ENCODE peak calls at places on chromosome 21, in eight cellular contexts. Y is AG04450, Q is fibroblast of lung, V is Karpas-422, W is GM12865, T is transverse colon, I is neuronal stem cell, S is heart left ventricle. E is an unnamed sample.

GRCh38 chr21:26844258-26845065 is 747 bp downstream of the ADAMTS1 start:
- DNase-seq in Y (no peak), Q (peak; percentile 56), V (no peak), W (no peak), T (no peak), I (peak; percentile 44), S (peak; percentile 73), E (peak; percentile 84)

GRCh38 chr21:43362306-43362927 is 64.5 kb downstream of the SIK1 start:
- DNase-seq in Y (peak; percentile 45), Q (peak; percentile 71), V (peak; percentile 85), W (peak; percentile 91), T (peak; percentile 77), I (no peak), S (peak; percentile 88), E (peak; percentile 86)

GRCh38 chr21:43966946-43967512 is 45.1 kb upstream of the TRAPPC10 start:
- DNase-seq in Y (no peak), Q (no peak), V (no peak), W (no peak), T (no peak), I (no peak), S (no peak), E (no peak)

GRCh38 chr21:26449161-26449560 is 123.9 kb downstream of the CYYR1 start:
- DNase-seq in Y (peak; percentile 3), Q (peak; percentile 69), V (no peak), W (no peak), T (no peak), I (no peak), S (no peak), E (no peak)

GRCh38 chr21:32585970-32586369 is 647 bp upstream of the TCP10L start:
- DNase-seq in Y (no peak), Q (no peak), V (no peak), W (no peak), T (no peak), I (no peak), S (no peak), E (no peak)

GRCh38 chr21:29943885-29944284 is 4.1 kb upstream of the GRIK1 start:
- DNase-seq in Y (no peak), Q (no peak), V (no peak), W (peak; percentile 4), T (no peak), I (no peak), S (no peak), E (no peak)

GRCh38 chr21:25191141-25191540 is 416.1 kb downstream of the MRPL39 start:
- DNase-seq in Y (no peak), Q (peak; percentile 16), V (no peak), W (peak; percentile 73), T (no peak), I (no peak), S (no peak), E (no peak)

GRCh38 chr21:36852864-36853263 is 113.6 kb downstream of the HLCS start:
- DNase-seq in Y (no peak), Q (no peak), V (no peak), W (no peak), T (no peak), I (no peak), S (no peak), E (no peak)

GRCh38 chr21:36917487-36918158 is 48.8 kb downstream of the HLCS start:
- DNase-seq in Y (peak; percentile 32), Q (peak; percentile 60), V (no peak), W (peak; percentile 8), T (no peak), I (peak; percentile 30), S (no peak), E (no peak)

GRCh38 chr21:32772281-32773047 is 909 bp upstream of the PAXBP1 start:
- DNase-seq in Y (no peak), Q (peak; percentile 53), V (peak; percentile 50), W (peak; percentile 63), T (peak; percentile 60), I (peak; percentile 17), S (no peak), E (no peak)

GRCh38 chr21:46455575-46456385 is 2.9 kb upstream of the DIP2A start:
- DNase-seq in Y (no peak), Q (peak; percentile 85), V (no peak), W (no peak), T (peak; percentile 26), I (no peak), S (peak; percentile 67), E (peak; percentile 54)

DNA sequence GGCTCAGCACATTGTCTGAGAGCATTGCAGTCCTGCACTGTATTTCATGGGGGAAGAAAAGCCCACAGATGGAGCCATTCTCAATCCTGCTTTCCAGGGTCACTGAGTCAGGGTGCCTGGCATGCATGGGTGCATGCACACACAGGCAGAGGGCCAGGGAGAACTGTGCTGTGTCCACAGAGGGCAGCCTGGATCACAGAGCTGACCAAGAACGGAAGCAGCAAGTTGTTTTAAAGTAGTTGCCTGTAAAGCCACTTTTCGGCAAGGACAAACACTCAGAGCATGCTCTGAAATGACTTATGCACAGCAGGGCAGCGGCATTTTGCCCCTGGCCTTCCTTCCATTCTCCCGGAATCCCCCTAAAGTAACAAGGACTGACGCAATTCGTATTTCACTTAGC is 3.6 kb downstream of the ERG start:
- DNase-seq in Y (no peak), Q (peak; percentile 58), V (no peak), W (no peak), T (no peak), I (no peak), S (no peak), E (no peak)
- H3K4me3 ChIP-seq in Y (no peak overlapping the region), Q (no peak overlapping the region), V (no peak overlapping the region), W (no peak overlapping the region), T (no peak overlapping the region), I (no peak overlapping the region), S (peak overlapping the region; percentile 28), E (peak overlapping the region; percentile 7)

DNA sequence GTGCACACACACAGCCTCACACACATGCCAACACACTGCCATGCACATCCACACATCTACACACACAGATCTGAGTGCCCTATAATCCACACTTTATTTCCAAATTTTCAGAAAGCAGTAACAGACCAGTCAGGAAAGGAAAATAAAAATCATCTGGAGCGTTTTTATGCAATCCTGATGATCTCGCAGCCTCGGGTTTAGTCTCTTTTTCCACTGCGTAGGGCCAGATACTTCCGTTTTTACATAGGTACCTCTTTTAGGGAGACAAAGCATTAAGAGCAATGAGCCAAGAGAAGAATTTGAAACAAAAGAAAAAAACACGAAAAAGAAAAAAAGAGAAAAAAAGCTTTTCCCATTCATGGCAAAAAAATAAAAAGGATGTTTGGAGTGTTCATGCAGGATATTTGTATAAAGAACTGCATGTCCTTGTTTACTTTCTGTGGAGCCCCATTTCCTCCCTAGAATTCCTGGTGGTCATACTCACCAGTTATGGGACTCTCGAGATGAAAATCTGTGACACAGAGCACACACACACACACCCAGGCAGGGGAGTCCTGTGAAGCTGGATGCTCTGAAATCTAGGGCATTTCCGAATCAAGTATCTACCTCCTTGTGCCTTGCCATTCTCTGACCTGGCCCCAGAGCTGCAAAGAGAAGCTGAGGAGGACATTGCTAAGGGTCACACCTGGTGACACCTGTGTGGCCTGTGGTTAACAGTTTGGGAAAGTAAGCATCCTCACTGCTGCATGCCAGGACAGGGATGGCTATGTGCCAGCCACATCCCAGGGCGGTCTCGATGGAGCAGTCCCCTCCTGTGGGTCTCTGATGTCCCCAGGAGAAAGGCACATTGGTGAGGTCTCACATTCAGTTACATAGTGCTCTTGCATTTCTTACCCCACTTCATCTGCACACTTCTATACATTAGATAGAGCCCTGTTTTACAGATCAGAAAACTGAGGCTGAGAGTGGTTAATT is 83.6 kb downstream of the RUNX1 start:
- DNase-seq in Y (peak; percentile 34), Q (peak; percentile 77), V (no peak), W (no peak), T (no peak), I (no peak), S (no peak), E (no peak)
- H3K4me3 ChIP-seq in Y (peak overlapping the region; percentile 12), Q (no peak overlapping the region), V (no peak overlapping the region), W (no peak overlapping the region), T (no peak overlapping the region), I (peak overlapping the region; percentile 59), S (no peak overlapping the region), E (no peak overlapping the region)

GRCh38 chr21:39453571-39454179 is 1.9 kb downstream of the SH3BGR start:
- DNase-seq in Y (no peak), Q (no peak), V (no peak), W (no peak), T (no peak), I (no peak), S (no peak), E (no peak)

GRCh38 chr21:39452207-39452964 is 616 bp downstream of the SH3BGR start:
- DNase-seq in Y (no peak), Q (peak; percentile 60), V (no peak), W (no peak), T (no peak), I (no peak), S (no peak), E (no peak)

GRCh38 chr21:39454949-39455668 is 3.3 kb downstream of the SH3BGR start:
- DNase-seq in Y (no peak), Q (no peak), V (no peak), W (no peak), T (no peak), I (no peak), S (peak; percentile 50), E (no peak)

GRCh38 chr21:39452965-39453332 is 1.2 kb downstream of the SH3BGR start:
- DNase-seq in Y (no peak), Q (no peak), V (no peak), W (no peak), T (no peak), I (no peak), S (peak; percentile 35), E (no peak)

DNA sequence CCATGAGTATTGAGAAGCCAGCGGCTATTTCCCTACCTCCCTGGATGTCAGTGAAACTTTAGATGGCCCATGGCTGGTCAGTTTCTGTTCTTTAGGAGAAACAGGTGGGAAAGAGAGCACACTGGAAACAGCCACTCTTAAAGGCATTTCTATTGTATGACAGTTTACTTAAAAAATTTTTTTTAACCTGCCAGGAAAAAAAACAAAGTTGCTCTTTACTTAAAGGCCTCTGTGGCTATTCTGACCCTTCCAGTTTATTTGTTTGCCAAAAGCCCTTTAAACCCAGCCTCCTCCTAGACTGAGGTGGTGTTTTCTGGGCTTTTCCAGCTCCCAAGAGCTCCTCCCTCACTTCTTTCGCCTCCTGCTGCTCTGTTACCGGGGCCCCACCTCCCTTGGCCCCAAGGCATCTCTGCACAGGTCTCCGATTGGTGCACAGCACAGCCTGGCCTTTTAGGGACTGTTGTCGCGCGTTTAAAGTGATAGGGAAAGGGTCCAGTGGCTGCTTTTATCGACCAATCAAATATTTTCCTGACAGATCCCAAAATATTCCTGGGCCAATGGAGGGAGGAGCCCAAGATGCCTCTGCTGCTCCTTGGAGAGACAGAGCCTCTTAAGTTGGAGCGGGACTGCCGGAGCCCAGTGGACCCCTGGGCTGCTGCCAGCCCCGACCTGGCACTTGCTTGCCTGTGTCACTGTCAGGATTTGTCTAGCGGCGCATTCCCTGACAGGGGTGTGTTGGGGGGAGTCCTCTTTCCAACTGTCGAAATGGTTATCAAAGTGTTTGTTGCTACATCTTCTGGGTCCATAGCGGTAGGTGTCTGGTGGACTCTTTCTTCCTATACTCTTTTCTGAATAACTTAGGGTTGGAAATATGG is at the start of gene SH3BGR:
- DNase-seq in Y (no peak), Q (peak; percentile 17), V (no peak), W (no peak), T (no peak), I (no peak), S (peak; percentile 88), E (peak; percentile 70)
- H3K4me3 ChIP-seq in Y (no peak within 1 kb of the TSS), Q (peak within 1 kb of the TSS; percentile 32), V (no peak within 1 kb of the TSS), W (no peak within 1 kb of the TSS), T (no peak within 1 kb of the TSS), I (no peak within 1 kb of the TSS), S (peak within 1 kb of the TSS; percentile 21), E (no peak within 1 kb of the TSS)

DNA sequence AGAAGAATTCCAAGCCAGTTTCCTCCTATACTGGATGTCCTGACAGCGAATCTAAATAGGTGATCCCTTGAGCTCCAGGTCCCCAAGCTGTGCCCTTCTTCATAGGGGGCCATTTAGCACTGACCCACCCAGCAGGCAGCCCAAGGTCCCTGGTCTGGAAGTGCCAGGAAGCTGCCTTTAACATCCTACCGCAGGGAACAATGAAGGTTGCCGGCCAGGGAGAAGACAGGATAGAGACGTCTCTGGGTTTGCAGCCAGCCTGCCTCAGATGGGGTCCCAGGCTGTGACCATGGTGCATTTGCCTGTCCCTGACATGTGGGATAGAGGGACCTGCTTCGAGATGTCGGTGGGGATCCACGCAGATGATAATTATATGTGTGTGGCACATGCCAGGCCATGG is 2.7 kb upstream of the RIPK4 start:
- DNase-seq in Y (no peak), Q (no peak), V (no peak), W (no peak), T (no peak), I (no peak), S (no peak), E (no peak)
- H3K4me3 ChIP-seq in Y (no peak overlapping the region), Q (no peak overlapping the region), V (no peak overlapping the region), W (no peak overlapping the region), T (peak overlapping the region; percentile 14), I (peak overlapping the region; percentile 12), S (no peak overlapping the region), E (no peak overlapping the region)

E was measured in sigmoid colon.